ENCODE peak calls at places on chromosomes 1 and 21, in eight cellular contexts. Q is breast epithelium, W is ovary, V is gastrocnemius medialis, D is GM12891, O is Peyer's patch, Y is A549, I is stomach. E is an unnamed sample.

GRCh38 chr1:19682257-19682656 is 17.6 kb downstream of the HTR6 start:
- DNase-seq in Q (no peak), W (no peak), V (no peak), D (no peak), O (no peak), Y (no peak), I (no peak), E (peak)

GRCh38 chr1:161721738-161722343 is 497 bp downstream of the FCRLB start:
- DNase-seq in Q (no peak), W (no peak), V (no peak), D (no peak), O (no peak), Y (peak), I (no peak), E (peak)

GRCh38 chr1:76035053-76035452 is 39.5 kb upstream of the ST6GALNAC3 start:
- DNase-seq in Q (no peak), W (no peak), V (no peak), D (no peak), O (no peak), Y (peak), I (no peak), E (no peak)

GRCh38 chr1:21329209-21329844 is 39.1 kb upstream of the ECE1 start:
- DNase-seq in Q (no peak), W (no peak), V (no peak), D (no peak), O (peak), Y (no peak), I (peak), E (no peak)

GRCh38 chr1:116286541-116286971 is 86.5 kb upstream of the ATP1A1 start:
- DNase-seq in Q (no peak), W (no peak), V (no peak), D (no peak), O (no peak), Y (no peak), I (no peak), E (no peak)

GRCh38 chr1:174999926-175000696 is at the start of gene CACYBP:
- DNase-seq in Q (peak), W (no peak), V (peak), D (peak), O (peak), Y (peak), I (peak), E (peak)

GRCh38 chr1:12661606-12662219 is 17.8 kb downstream of the AADACL4 start:
- DNase-seq in Q (no peak), W (no peak), V (no peak), D (no peak), O (no peak), Y (no peak), I (no peak), E (no peak)

GRCh38 chr1:234957330-234958065 is 171.1 kb downstream of the TOMM20 start:
- DNase-seq in Q (no peak), W (no peak), V (no peak), D (no peak), O (peak), Y (peak), I (peak), E (peak)

GRCh38 chr1:172089768-172090510 is 248.6 kb downstream of the DNM3 start:
- DNase-seq in Q (peak), W (peak), V (no peak), D (no peak), O (peak), Y (peak), I (peak), E (no peak)

GRCh38 chr1:70247768-70248167 is 26.6 kb downstream of the SRSF11 start:
- DNase-seq in Q (no peak), W (no peak), V (no peak), D (no peak), O (no peak), Y (no peak), I (no peak), E (no peak)

GRCh38 chr1:42035830-42036604 is 117.2 kb upstream of the GUCA2B start:
- DNase-seq in Q (peak), W (peak), V (peak), D (peak), O (peak), Y (peak), I (peak), E (peak)

GRCh38 chr1:13949571-13949970 is 249.6 kb downstream of the PRDM2 start:
- DNase-seq in Q (no peak), W (no peak), V (no peak), D (no peak), O (no peak), Y (no peak), I (no peak), E (no peak)

GRCh38 chr1:228109962-228110488 is 926 bp upstream of the MRPL55 start:
- DNase-seq in Q (no peak), W (no peak), V (no peak), D (no peak), O (no peak), Y (no peak), I (no peak), E (no peak)

GRCh38 chr1:32765561-32766327 is 51.4 kb downstream of the YARS1 start:
- DNase-seq in Q (no peak), W (peak), V (no peak), D (no peak), O (no peak), Y (no peak), I (no peak), E (no peak)

GRCh38 chr1:169115891-169116585 is 9.5 kb downstream of the ATP1B1 start:
- DNase-seq in Q (peak), W (peak), V (peak), D (no peak), O (peak), Y (peak), I (peak), E (no peak)

DNA sequence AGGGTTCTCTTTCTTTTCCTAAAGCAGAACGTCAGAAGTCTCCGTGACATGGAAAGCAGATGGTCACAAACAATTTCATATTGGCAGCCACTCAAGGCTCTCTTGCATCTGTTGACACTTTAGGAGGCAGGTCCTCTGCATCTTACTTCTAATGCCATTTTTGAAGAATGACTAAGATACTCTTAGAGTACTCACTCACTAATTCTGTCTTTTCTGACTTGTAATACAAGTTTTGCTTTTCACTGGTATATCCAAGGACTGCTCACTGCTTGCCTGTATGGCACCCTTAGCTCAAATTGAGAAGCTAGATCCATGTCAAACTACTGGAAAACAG is 68.3 kb downstream of the PRRX1 start:
- DNase-seq in Q (no peak), W (no peak), V (peak), D (no peak), O (no peak), Y (no peak), I (no peak), E (no peak)
- TF ChIP-seq POLR2A in Q (no peak), W (no peak), V (no peak), D (no peak), O (no peak), Y (no peak), I (no peak), E (no peak)

GRCh38 chr1:156154317-156154749 is 948 bp downstream of the SEMA4A start:
- DNase-seq in Q (no peak), W (no peak), V (no peak), D (peak), O (peak), Y (no peak), I (peak), E (no peak)
- TF ChIP-seq POLR2A in Q (no peak), W (no peak), V (no peak), D (no peak), O (no peak), Y (no peak), I (no peak), E (no peak)

DNA sequence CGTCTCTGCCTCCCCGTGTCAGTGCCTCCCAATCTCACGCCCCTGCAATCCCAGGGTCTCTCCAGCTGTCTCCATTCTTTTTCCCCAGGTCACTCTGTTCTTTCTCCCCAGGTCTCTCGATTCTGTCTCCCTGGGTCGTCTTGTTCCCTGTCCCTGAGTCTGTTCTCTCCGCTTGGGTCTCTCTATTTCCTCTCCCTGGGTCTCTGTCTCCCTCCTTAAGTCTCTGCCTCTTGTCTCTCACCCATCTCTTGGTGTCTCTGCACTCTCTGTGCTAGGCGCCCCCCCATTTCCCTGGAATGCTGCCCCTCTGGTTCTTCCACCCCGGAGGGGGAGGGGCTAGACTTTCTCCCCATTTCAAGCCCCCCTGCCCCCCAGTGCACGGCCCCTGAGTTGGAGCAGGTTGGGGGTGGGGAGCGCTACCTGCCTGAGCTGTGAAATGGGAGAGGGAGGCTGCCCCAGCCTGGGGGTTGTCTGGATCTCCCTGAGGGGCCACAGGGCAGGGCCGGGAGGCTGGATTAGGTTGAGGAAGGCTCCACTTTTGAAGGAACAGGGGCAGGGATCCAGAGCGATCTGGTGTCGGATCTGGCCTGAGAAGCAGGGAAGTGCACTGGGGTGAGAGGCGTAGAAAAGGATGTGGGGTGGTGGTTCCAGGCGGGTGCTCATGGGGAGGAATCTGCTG is 1.4 kb downstream of the PTPRF start:
- DNase-seq in Q (no peak), W (no peak), V (no peak), D (no peak), O (no peak), Y (no peak), I (no peak), E (no peak)
- TF ChIP-seq POLR2A in Q (no peak), W (no peak), V (no peak), D (no peak), O (no peak), Y (no peak), I (no peak), E (no peak)

DNA sequence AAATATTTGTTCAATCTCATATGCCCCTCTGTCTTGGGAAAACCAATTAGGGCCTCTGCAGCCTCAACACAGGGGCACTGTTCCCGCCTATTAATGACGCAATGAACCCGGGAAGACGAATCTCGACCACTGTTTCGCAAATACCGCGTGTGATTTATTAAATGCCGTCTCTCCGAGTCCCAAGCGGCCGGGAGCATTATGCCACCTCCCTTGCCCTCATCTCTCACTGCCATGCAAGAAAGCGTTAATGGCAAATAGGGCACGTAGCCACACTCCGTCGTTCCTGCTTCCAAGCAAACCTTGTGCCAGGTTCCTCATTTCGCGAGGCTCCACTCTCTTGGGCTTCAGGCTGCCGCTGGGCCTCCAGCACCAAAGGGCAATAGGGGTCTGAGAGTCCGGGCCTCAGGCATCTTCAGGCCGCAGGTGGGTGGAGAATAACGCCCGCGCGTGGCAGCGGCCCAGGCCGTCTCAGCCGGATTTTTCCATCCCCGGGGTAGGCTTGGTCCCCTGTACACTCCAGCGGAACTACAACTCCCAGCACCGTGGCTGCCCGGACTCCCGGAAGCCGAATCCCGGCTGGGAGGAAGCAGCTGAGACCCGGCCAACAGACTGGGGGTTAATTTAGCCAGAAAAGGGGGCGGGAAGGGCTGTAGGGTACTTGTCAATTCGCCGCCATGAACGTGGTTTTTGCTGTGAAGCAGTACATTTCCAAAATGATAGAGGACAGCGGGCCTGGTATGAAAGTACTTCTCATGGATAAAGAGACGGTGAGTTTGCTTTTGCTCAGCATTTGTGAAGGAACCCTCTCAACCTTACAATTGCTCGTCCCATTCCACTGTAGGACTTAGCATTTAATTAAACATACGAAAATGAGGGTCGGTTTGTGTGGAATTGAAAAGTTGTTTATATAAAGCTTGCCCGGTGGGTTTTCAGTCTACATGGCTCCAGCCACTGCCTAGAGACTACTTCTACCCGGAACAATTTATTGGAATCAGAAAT is at the start of gene VPS45:
- DNase-seq in Q (peak), W (peak), V (peak), D (peak), O (peak), Y (peak), I (peak), E (peak)
- TF ChIP-seq POLR2A in Q (no peak), W (peak), V (peak), D (peak), O (peak), Y (peak), I (no peak), E (no peak)

GRCh38 chr1:160093624-160094290 is 4.7 kb downstream of the IGSF8 start:
- DNase-seq in Q (no peak), W (no peak), V (no peak), D (no peak), O (no peak), Y (no peak), I (no peak), E (no peak)
- TF ChIP-seq POLR2A in Q (no peak), W (no peak), V (no peak), D (no peak), O (no peak), Y (no peak), I (no peak), E (no peak)

DNA sequence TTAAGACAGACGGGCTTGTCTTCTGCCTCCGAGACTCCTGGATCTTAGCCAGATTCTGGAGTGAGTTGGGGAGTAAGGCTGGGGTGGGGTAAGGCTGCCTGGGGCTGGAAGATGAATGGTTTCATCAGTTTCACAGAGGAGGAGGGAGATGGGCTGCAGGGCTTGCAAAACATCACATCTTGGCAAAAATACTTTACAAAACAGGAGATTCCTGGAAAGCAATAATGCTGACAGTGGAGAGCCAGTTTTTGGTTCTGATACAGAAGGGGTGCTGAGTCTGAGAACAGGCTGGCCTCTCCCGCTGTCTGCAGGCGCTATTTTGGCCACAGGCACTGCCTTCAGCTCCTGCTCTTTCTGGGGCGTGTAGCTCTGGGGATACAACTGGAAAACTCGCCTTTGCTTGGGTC is 83.4 kb upstream of the KCNE2 start:
- DNase-seq in Q (peak), W (peak), V (peak), D (no peak), O (no peak), Y (no peak), I (no peak), E (no peak)
- TF ChIP-seq POLR2A in Q (no peak), W (no peak), V (no peak), D (no peak), O (no peak), Y (no peak), I (no peak), E (no peak)

DNA sequence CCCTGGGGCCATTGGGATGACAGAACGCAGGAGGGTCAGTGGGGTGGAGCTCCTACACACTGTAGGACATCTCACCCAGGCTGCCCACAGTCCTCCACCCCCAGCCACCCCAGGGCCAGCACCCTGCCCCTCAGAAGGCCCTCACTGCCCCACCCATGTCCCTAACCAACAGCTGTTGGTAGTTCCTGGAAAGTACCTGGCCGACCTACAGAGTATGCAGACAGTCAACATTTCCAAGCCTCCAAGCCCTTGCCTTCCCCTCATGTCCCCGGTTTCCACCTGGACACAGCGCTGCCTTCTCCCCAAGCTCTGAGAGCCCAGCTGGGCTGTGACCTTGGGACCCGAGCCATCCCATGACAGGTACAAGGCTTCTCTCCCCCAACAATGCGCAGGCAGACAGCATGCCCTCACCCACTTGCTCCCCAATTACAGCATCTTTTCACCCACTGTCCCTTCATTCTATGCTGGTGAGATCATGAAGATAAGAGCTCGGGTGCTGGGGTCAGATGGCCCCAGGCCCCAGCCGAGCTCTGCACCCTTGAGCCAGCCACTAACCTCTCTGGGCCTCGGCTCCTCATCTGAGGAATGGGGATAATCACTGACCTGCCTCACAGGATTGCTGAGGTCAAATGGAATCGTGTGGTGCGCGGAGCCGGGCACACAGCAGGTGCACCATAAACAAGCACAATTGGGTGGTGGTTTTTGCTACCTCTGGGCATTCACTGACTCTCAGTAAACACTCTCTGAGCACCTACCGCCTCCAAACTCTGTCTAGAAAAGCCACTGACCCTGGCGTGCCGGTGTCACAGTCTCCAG is 11.2 kb downstream of the LAPTM5 start:
- DNase-seq in Q (no peak), W (no peak), V (no peak), D (no peak), O (no peak), Y (no peak), I (no peak), E (no peak)
- TF ChIP-seq POLR2A in Q (no peak), W (no peak), V (no peak), D (no peak), O (no peak), Y (no peak), I (no peak), E (no peak)

DNA sequence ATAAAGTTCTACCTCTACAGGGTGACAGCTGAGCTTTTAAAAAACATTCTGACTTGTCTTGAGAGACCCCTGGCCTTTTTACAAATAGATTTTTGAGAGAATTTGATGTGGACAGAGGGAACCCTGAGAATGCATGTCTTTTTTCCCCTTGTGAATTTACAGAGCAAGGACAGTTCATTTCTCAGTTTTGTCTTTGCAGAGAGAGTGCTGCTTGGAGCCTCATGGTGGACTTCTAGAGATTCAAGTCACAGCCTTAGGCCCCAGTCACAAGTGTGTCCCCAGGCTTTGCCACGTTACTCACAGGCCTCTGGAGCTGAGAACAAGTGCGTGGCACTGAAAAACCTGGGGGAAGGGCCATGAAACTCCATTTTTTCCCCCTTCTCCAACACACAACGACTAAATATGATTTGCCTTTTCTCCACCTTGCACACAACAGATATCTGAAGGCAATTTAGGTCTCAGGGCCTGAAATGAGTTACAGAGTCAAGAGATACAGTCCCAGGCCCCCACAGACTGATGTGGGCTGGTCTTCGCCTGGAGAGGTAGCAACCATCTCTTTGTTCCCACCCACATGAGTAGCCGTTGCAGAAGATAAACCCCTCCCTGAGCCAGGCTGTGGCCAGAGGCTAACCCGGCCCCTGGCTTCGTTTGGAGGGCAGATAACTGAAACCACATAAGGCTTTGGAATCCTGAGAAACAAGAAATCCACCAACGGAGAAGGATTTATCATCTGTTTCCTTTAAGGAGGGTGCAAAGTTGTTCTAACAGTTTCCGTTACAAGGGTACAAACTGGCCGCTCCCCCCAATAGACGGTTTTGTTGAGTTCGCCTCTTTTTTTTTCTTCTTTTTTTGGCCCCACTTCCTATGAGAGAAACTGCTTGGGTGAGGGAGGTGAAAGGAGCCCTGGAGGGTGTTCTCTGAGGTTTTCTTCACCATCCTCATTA is 1.0 kb upstream of the PIGV start:
- DNase-seq in Q (peak), W (peak), V (peak), D (peak), O (peak), Y (no peak), I (peak), E (no peak)
- TF ChIP-seq POLR2A in Q (no peak), W (peak), V (peak), D (peak), O (no peak), Y (no peak), I (no peak), E (no peak)

GRCh38 chr1:182383037-182383661 is 8.4 kb downstream of the GLUL start:
- DNase-seq in Q (no peak), W (no peak), V (no peak), D (no peak), O (no peak), Y (no peak), I (no peak), E (no peak)
- TF ChIP-seq POLR2A in Q (no peak), W (no peak), V (no peak), D (no peak), O (no peak), Y (no peak), I (no peak), E (no peak)